ENCODE peak calls at places on chromosome 12, in nine cellular contexts. One of them, this sample, is unnamed.

GRCh38 chr12:106586535-106586802 is 3.7 kb downstream of the RFX4 start:
- DNase-seq in tibial artery: no peak
- DNase-seq in left ventricle myocardium inferior: no peak
- DNase-seq in cardiac fibroblast: peak; percentile 13
- DNase-seq in fibroblast of the aortic adventitia: no peak
- DNase-seq in GM12865: no peak
- DNase-seq in AG09309: no peak
- DNase-seq in heart left ventricle: no peak
- DNase-seq in bronchial epithelial cell: no peak
- DNase-seq in this sample: no peak

GRCh38 chr12:22653075-22653474 is 28.1 kb downstream of the ETNK1 start:
- DNase-seq in fibroblast of the aortic adventitia: peak; percentile 46
- DNase-seq in left ventricle myocardium inferior: no peak
- DNase-seq in GM12865: no peak
- DNase-seq in bronchial epithelial cell: no peak
- DNase-seq in tibial artery: no peak
- DNase-seq in AG09309: peak; percentile 21
- DNase-seq in heart left ventricle: no peak
- DNase-seq in cardiac fibroblast: peak; percentile 52
- DNase-seq in this sample: no peak

GRCh38 chr12:26441434-26441833 is 246.1 kb downstream of the SSPN start:
- DNase-seq in cardiac fibroblast: no peak
- DNase-seq in left ventricle myocardium inferior: no peak
- DNase-seq in AG09309: no peak
- DNase-seq in GM12865: no peak
- DNase-seq in heart left ventricle: no peak
- DNase-seq in bronchial epithelial cell: no peak
- DNase-seq in tibial artery: no peak
- DNase-seq in fibroblast of the aortic adventitia: no peak
- DNase-seq in this sample: no peak

GRCh38 chr12:12684375-12685106 is 11.4 kb downstream of the GPR19 start:
- DNase-seq in cardiac fibroblast: peak; percentile 60
- DNase-seq in bronchial epithelial cell: peak; percentile 33
- DNase-seq in GM12865: no peak
- DNase-seq in heart left ventricle: no peak
- DNase-seq in left ventricle myocardium inferior: no peak
- DNase-seq in fibroblast of the aortic adventitia: peak; percentile 58
- DNase-seq in tibial artery: no peak
- DNase-seq in AG09309: no peak
- DNase-seq in this sample: no peak

GRCh38 chr12:121804417-121805111 is 755 bp downstream of the SETD1B start:
- DNase-seq in tibial artery: no peak
- DNase-seq in cardiac fibroblast: peak; percentile 37
- DNase-seq in heart left ventricle: no peak
- DNase-seq in AG09309: no peak
- DNase-seq in GM12865: peak; percentile 57
- DNase-seq in bronchial epithelial cell: no peak
- DNase-seq in fibroblast of the aortic adventitia: no peak
- DNase-seq in left ventricle myocardium inferior: peak; percentile 38
- DNase-seq in this sample: no peak

GRCh38 chr12:59398164-59398563 is 197.7 kb upstream of the SLC16A7 start:
- DNase-seq in GM12865: no peak
- DNase-seq in fibroblast of the aortic adventitia: no peak
- DNase-seq in left ventricle myocardium inferior: no peak
- DNase-seq in bronchial epithelial cell: no peak
- DNase-seq in heart left ventricle: no peak
- DNase-seq in tibial artery: no peak
- DNase-seq in cardiac fibroblast: no peak
- DNase-seq in AG09309: no peak
- DNase-seq in this sample: no peak

GRCh38 chr12:27549801-27550652 is 26.0 kb downstream of the PPFIBP1 start:
- DNase-seq in cardiac fibroblast: peak; percentile 99
- DNase-seq in heart left ventricle: peak; percentile 91
- DNase-seq in bronchial epithelial cell: peak; percentile 95
- DNase-seq in AG09309: peak; percentile 93
- DNase-seq in left ventricle myocardium inferior: peak; percentile 83
- DNase-seq in fibroblast of the aortic adventitia: peak; percentile 98
- DNase-seq in tibial artery: peak; percentile 91
- DNase-seq in GM12865: no peak
- DNase-seq in this sample: no peak

GRCh38 chr12:94676011-94676709 is 25.8 kb upstream of the TMCC3 start:
- DNase-seq in tibial artery: peak; percentile 80
- DNase-seq in heart left ventricle: peak; percentile 53
- DNase-seq in left ventricle myocardium inferior: peak; percentile 19
- DNase-seq in cardiac fibroblast: no peak
- DNase-seq in GM12865: peak; percentile 63
- DNase-seq in bronchial epithelial cell: no peak
- DNase-seq in fibroblast of the aortic adventitia: no peak
- DNase-seq in AG09309: no peak
- DNase-seq in this sample: no peak

GRCh38 chr12:30420561-30420960 is 275.1 kb downstream of the IPO8 start:
- DNase-seq in AG09309: no peak
- DNase-seq in tibial artery: no peak
- DNase-seq in GM12865: no peak
- DNase-seq in left ventricle myocardium inferior: no peak
- DNase-seq in bronchial epithelial cell: peak; percentile 65
- DNase-seq in heart left ventricle: no peak
- DNase-seq in cardiac fibroblast: peak; percentile 83
- DNase-seq in fibroblast of the aortic adventitia: peak; percentile 34
- DNase-seq in this sample: no peak

GRCh38 chr12:4118017-4118510 is 155.5 kb upstream of the CCND2 start:
- DNase-seq in cardiac fibroblast: peak; percentile 42
- DNase-seq in tibial artery: peak; percentile 49
- DNase-seq in AG09309: no peak
- DNase-seq in fibroblast of the aortic adventitia: peak; percentile 22
- DNase-seq in left ventricle myocardium inferior: peak; percentile 53
- DNase-seq in GM12865: peak; percentile 93
- DNase-seq in heart left ventricle: peak; percentile 47
- DNase-seq in bronchial epithelial cell: peak; percentile 23
- DNase-seq in this sample: peak; percentile 18

GRCh38 chr12:67598598-67598997 is 49.9 kb upstream of the DYRK2 start:
- DNase-seq in left ventricle myocardium inferior: no peak
- DNase-seq in cardiac fibroblast: no peak
- DNase-seq in tibial artery: no peak
- DNase-seq in heart left ventricle: no peak
- DNase-seq in fibroblast of the aortic adventitia: no peak
- DNase-seq in bronchial epithelial cell: no peak
- DNase-seq in GM12865: no peak
- DNase-seq in AG09309: no peak
- DNase-seq in this sample: no peak

GRCh38 chr12:108568653-108569154 is 6.3 kb downstream of the ISCU start:
- DNase-seq in GM12865: peak; percentile 98
- DNase-seq in bronchial epithelial cell: no peak
- DNase-seq in cardiac fibroblast: no peak
- DNase-seq in AG09309: no peak
- DNase-seq in tibial artery: no peak
- DNase-seq in fibroblast of the aortic adventitia: no peak
- DNase-seq in heart left ventricle: no peak
- DNase-seq in left ventricle myocardium inferior: no peak
- DNase-seq in this sample: no peak

GRCh38 chr12:108572166-108572790 is 9.9 kb downstream of the ISCU start:
- DNase-seq in GM12865: peak; percentile 85
- DNase-seq in bronchial epithelial cell: no peak
- DNase-seq in AG09309: no peak
- DNase-seq in cardiac fibroblast: peak; percentile 62
- DNase-seq in tibial artery: no peak
- DNase-seq in fibroblast of the aortic adventitia: no peak
- DNase-seq in heart left ventricle: no peak
- DNase-seq in left ventricle myocardium inferior: no peak
- DNase-seq in this sample: no peak

GRCh38 chr12:108571604-108572165 is 9.3 kb downstream of the ISCU start:
- DNase-seq in heart left ventricle: no peak
- DNase-seq in left ventricle myocardium inferior: no peak
- DNase-seq in GM12865: peak; percentile 53
- DNase-seq in fibroblast of the aortic adventitia: no peak
- DNase-seq in AG09309: no peak
- DNase-seq in cardiac fibroblast: no peak
- DNase-seq in bronchial epithelial cell: no peak
- DNase-seq in tibial artery: no peak
- DNase-seq in this sample: no peak

GRCh38 chr12:108573310-108573709 is 10.9 kb downstream of the ISCU start:
- DNase-seq in left ventricle myocardium inferior: no peak
- DNase-seq in GM12865: peak; percentile 85
- DNase-seq in tibial artery: no peak
- DNase-seq in bronchial epithelial cell: peak; percentile 21
- DNase-seq in cardiac fibroblast: no peak
- DNase-seq in AG09309: no peak
- DNase-seq in heart left ventricle: no peak
- DNase-seq in fibroblast of the aortic adventitia: no peak
- DNase-seq in this sample: no peak

GRCh38 chr12:108570743-108571603 is 8.6 kb downstream of the ISCU start:
- DNase-seq in tibial artery: no peak
- DNase-seq in GM12865: peak; percentile 77
- DNase-seq in bronchial epithelial cell: peak; percentile 26
- DNase-seq in AG09309: no peak
- DNase-seq in cardiac fibroblast: peak; percentile 76
- DNase-seq in left ventricle myocardium inferior: no peak
- DNase-seq in fibroblast of the aortic adventitia: peak; percentile 84
- DNase-seq in heart left ventricle: no peak
- DNase-seq in this sample: no peak
- TF ChIP-seq CTCF in tibial artery: peak; percentile 37
- TF ChIP-seq CTCF in GM12865: peak; percentile 32
- TF ChIP-seq CTCF in bronchial epithelial cell: no peak
- TF ChIP-seq CTCF in AG09309: peak; percentile 61
- TF ChIP-seq CTCF in cardiac fibroblast: peak; percentile 42
- TF ChIP-seq CTCF in left ventricle myocardium inferior: peak; percentile 42
- TF ChIP-seq CTCF in fibroblast of the aortic adventitia: peak; percentile 59
- TF ChIP-seq CTCF in heart left ventricle: peak; percentile 58
- TF ChIP-seq CTCF in this sample: no peak

GRCh38 chr12:47590771-47591368 is 115.0 kb downstream of the RPAP3 start:
- DNase-seq in cardiac fibroblast: no peak
- DNase-seq in heart left ventricle: no peak
- DNase-seq in left ventricle myocardium inferior: no peak
- DNase-seq in fibroblast of the aortic adventitia: no peak
- DNase-seq in AG09309: no peak
- DNase-seq in bronchial epithelial cell: no peak
- DNase-seq in GM12865: no peak
- DNase-seq in tibial artery: no peak
- DNase-seq in this sample: no peak

GRCh38 chr12:47591387-47591786 is 114.4 kb downstream of the RPAP3 start:
- DNase-seq in AG09309: no peak
- DNase-seq in GM12865: no peak
- DNase-seq in bronchial epithelial cell: no peak
- DNase-seq in left ventricle myocardium inferior: no peak
- DNase-seq in fibroblast of the aortic adventitia: peak; percentile 12
- DNase-seq in tibial artery: no peak
- DNase-seq in heart left ventricle: no peak
- DNase-seq in cardiac fibroblast: no peak
- DNase-seq in this sample: no peak

GRCh38 chr12:47586952-47587669 is 118.7 kb downstream of the RPAP3 start:
- DNase-seq in heart left ventricle: no peak
- DNase-seq in left ventricle myocardium inferior: no peak
- DNase-seq in AG09309: no peak
- DNase-seq in fibroblast of the aortic adventitia: no peak
- DNase-seq in bronchial epithelial cell: no peak
- DNase-seq in cardiac fibroblast: no peak
- DNase-seq in GM12865: no peak
- DNase-seq in tibial artery: no peak
- DNase-seq in this sample: no peak

DNA sequence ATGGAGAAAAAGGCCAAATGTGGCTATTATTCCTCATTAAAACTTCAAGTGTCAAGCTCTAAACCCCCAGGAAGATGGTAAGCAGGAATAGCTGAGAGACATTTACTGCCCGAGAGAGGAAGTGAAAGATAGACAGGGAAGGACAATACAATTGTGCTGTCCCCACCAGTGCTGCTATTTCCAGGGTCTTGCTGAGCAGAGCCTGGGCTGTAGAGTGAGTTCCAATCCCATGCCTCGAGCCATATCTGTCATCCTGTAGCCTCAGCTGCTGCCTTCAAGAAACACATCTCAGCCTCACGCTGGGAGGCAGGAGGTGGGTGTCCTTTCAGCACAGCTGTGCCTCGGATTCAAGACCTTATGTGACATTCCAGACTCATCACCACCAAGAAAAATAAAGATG is 114.0 kb downstream of the RPAP3 start:
- DNase-seq in cardiac fibroblast: no peak
- DNase-seq in AG09309: no peak
- DNase-seq in bronchial epithelial cell: no peak
- DNase-seq in fibroblast of the aortic adventitia: no peak
- DNase-seq in heart left ventricle: no peak
- DNase-seq in left ventricle myocardium inferior: no peak
- DNase-seq in GM12865: no peak
- DNase-seq in tibial artery: no peak
- DNase-seq in this sample: no peak
- H3K4me3 ChIP-seq in cardiac fibroblast: no peak overlapping the region
- H3K4me3 ChIP-seq in AG09309: no peak overlapping the region
- H3K4me3 ChIP-seq in bronchial epithelial cell: no peak overlapping the region
- H3K4me3 ChIP-seq in fibroblast of the aortic adventitia: no peak overlapping the region
- H3K4me3 ChIP-seq in heart left ventricle: no peak overlapping the region
- H3K4me3 ChIP-seq in left ventricle myocardium inferior: no peak overlapping the region
- H3K4me3 ChIP-seq in GM12865: no peak overlapping the region
- H3K4me3 ChIP-seq in tibial artery: no peak overlapping the region
- H3K4me3 ChIP-seq in this sample: no peak overlapping the region

GRCh38 chr12:5433081-5433839 is 1.4 kb downstream of the NTF3 start:
- DNase-seq in tibial artery: peak; percentile 49
- DNase-seq in heart left ventricle: no peak
- DNase-seq in bronchial epithelial cell: no peak
- DNase-seq in fibroblast of the aortic adventitia: no peak
- DNase-seq in AG09309: no peak
- DNase-seq in left ventricle myocardium inferior: no peak
- DNase-seq in cardiac fibroblast: no peak
- DNase-seq in GM12865: no peak
- DNase-seq in this sample: no peak
- TF ChIP-seq CTCF in tibial artery: peak; percentile 5
- TF ChIP-seq CTCF in heart left ventricle: no peak
- TF ChIP-seq CTCF in bronchial epithelial cell: no peak
- TF ChIP-seq CTCF in fibroblast of the aortic adventitia: no peak
- TF ChIP-seq CTCF in AG09309: peak; percentile 32
- TF ChIP-seq CTCF in left ventricle myocardium inferior: no peak
- TF ChIP-seq CTCF in cardiac fibroblast: no peak
- TF ChIP-seq CTCF in GM12865: no peak
- TF ChIP-seq CTCF in this sample: no peak

DNA sequence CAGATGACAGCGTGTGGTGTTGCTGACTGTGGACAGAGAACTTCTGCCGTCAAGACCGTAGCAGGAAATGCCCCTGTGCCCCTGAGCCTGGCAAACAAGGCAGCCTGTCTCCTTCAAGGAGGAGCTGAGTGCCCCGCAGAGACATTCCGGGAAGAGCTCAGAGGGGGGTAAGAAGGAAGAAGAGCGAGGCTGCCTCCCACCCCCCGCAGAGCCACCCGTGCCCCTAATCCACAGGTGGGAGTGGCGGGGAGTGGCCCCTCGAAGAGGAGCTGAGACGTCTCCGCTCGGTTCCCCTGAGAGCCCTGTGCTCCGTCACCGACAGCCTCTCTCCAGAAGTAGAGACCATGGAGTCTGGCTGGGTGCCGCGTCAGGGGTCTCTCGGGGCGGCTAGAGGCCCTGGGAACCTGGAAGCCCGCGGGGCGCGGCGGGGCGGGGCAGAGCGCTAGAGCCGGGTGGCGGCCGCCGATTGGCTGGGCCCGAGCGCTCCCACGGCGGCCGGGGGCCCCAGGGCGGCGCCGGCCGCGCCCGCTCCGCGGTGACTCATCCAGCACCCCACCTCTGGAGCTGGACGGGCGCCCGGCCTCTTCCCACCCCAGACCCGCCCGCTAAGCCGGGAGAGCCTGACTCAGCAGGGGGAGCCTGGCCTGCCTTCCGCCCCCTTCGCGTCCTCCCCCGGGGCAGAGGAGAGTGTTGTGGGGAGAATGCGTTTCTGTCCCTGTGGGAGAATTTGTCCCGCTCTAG is 25.2 kb upstream of the KRT78 start:
- DNase-seq in heart left ventricle: peak; percentile 92
- DNase-seq in AG09309: peak; percentile 52
- DNase-seq in GM12865: no peak
- DNase-seq in cardiac fibroblast: peak; percentile 93
- DNase-seq in left ventricle myocardium inferior: peak; percentile 86
- DNase-seq in tibial artery: peak; percentile 88
- DNase-seq in fibroblast of the aortic adventitia: peak; percentile 91
- DNase-seq in bronchial epithelial cell: peak; percentile 90
- DNase-seq in this sample: no peak
- H3K4me3 ChIP-seq in heart left ventricle: peak overlapping the region; percentile 45
- H3K4me3 ChIP-seq in AG09309: peak overlapping the region; percentile 44
- H3K4me3 ChIP-seq in GM12865: no peak overlapping the region
- H3K4me3 ChIP-seq in cardiac fibroblast: peak overlapping the region; percentile 32
- H3K4me3 ChIP-seq in left ventricle myocardium inferior: peak overlapping the region; percentile 69
- H3K4me3 ChIP-seq in tibial artery: peak overlapping the region; percentile 57
- H3K4me3 ChIP-seq in fibroblast of the aortic adventitia: peak overlapping the region; percentile 37
- H3K4me3 ChIP-seq in bronchial epithelial cell: peak overlapping the region; percentile 27
- H3K4me3 ChIP-seq in this sample: no peak overlapping the region

This sample was measured in LNCaP clone FGC.